ENCODE peak calls at places on chromosomes 12 and 14, in ten cellular contexts. N, G, R, U, Z, V, F, K, P and B are unnamed samples.

GRCh38 chr14:52314521-52315354 is 626 bp downstream of the PTGER2 start:
- DNase-seq in N (peak; percentile 16), G (no peak), R (no peak), U (peak; percentile 45), Z (no peak), V (peak; percentile 47), F (peak; percentile 34), K (peak; percentile 63), P (peak; percentile 34), B (peak; percentile 9)

GRCh38 chr12:127480775-127481314 is 786.1 kb upstream of the TMEM132C start:
- DNase-seq in N (no peak), G (no peak), R (no peak), U (no peak), Z (no peak), V (no peak), F (no peak), K (no peak), P (no peak), B (no peak)

GRCh38 chr12:101877816-101878811 is 734 bp downstream of the DRAM1 start:
- DNase-seq in N (peak; percentile 32), G (no peak), R (peak; percentile 42), U (peak; percentile 36), Z (peak; percentile 45), V (no peak), F (peak; percentile 31), K (peak; percentile 60), P (peak; percentile 32), B (peak; percentile 1)

GRCh38 chr12:107225626-107226025 is 132.3 kb upstream of the CRY1 start:
- DNase-seq in N (no peak), G (no peak), R (no peak), U (no peak), Z (peak; percentile 36), V (no peak), F (peak; percentile 44), K (peak; percentile 47), P (no peak), B (no peak)

GRCh38 chr14:61280526-61281185 is 482 bp downstream of the TMEM30B start:
- DNase-seq in N (peak; percentile 79), G (no peak), R (peak; percentile 55), U (peak; percentile 78), Z (peak; percentile 84), V (peak; percentile 15), F (peak; percentile 36), K (peak; percentile 78), P (peak; percentile 74), B (peak; percentile 39)

GRCh38 chr12:57459750-57460400 is at the start of gene GLI1:
- DNase-seq in N (no peak), G (no peak), R (no peak), U (no peak), Z (peak; percentile 59), V (peak; percentile 38), F (no peak), K (no peak), P (no peak), B (no peak)

GRCh38 chr12:870378-870777 is 79.1 kb downstream of the RAD52 start:
- DNase-seq in N (no peak), G (no peak), R (no peak), U (no peak), Z (no peak), V (no peak), F (no peak), K (no peak), P (no peak), B (no peak)

GRCh38 chr12:132162508-132163031 is 18.3 kb downstream of the NOC4L start:
- DNase-seq in N (no peak), G (no peak), R (no peak), U (no peak), Z (no peak), V (no peak), F (peak; percentile 76), K (peak; percentile 79), P (no peak), B (no peak)

GRCh38 chr12:85468356-85469157 is 188.5 kb downstream of the ALX1 start:
- DNase-seq in N (peak; percentile 44), G (no peak), R (peak; percentile 58), U (peak; percentile 59), Z (peak; percentile 78), V (peak; percentile 37), F (peak; percentile 80), K (peak; percentile 78), P (peak; percentile 27), B (peak; percentile 50)

GRCh38 chr12:100688451-100688864 is 106.1 kb upstream of the ANO4 start:
- DNase-seq in N (no peak), G (no peak), R (no peak), U (no peak), Z (no peak), V (no peak), F (no peak), K (no peak), P (no peak), B (no peak)

GRCh38 chr14:79093542-79093941 is 923.4 kb downstream of the NRXN3 start:
- DNase-seq in N (no peak), G (no peak), R (no peak), U (no peak), Z (no peak), V (no peak), F (no peak), K (no peak), P (no peak), B (no peak)

GRCh38 chr14:100818221-100818699 is 7.7 kb upstream of the MEG3 start:
- DNase-seq in N (peak; percentile 56), G (no peak), R (no peak), U (no peak), Z (no peak), V (no peak), F (no peak), K (no peak), P (no peak), B (no peak)

GRCh38 chr12:12338528-12339168 is 11.4 kb downstream of the MANSC1 start:
- DNase-seq in N (no peak), G (no peak), R (no peak), U (no peak), Z (no peak), V (no peak), F (peak; percentile 70), K (peak; percentile 35), P (no peak), B (no peak)

GRCh38 chr14:51676549-51676948 is 24.8 kb downstream of the FRMD6 start:
- DNase-seq in N (no peak), G (no peak), R (no peak), U (no peak), Z (no peak), V (no peak), F (peak; percentile 43), K (no peak), P (no peak), B (no peak)

GRCh38 chr12:48159976-48160525 is 2.7 kb upstream of the ASB8 start:
- DNase-seq in N (no peak), G (no peak), R (no peak), U (no peak), Z (no peak), V (no peak), F (peak; percentile 66), K (peak; percentile 15), P (no peak), B (no peak)

GRCh38 chr14:57865450-57866198 is at the start of gene SLC35F4:
- DNase-seq in N (peak; percentile 40), G (peak; percentile 39), R (no peak), U (no peak), Z (no peak), V (peak; percentile 8), F (peak; percentile 11), K (peak; percentile 29), P (no peak), B (peak; percentile 42)

GRCh38 chr12:7108042-7108927 is 729 bp downstream of the C1RL start:
- DNase-seq in N (peak; percentile 85), G (no peak), R (peak; percentile 75), U (peak; percentile 80), Z (peak; percentile 90), V (no peak), F (peak; percentile 68), K (peak; percentile 92), P (peak; percentile 79), B (peak; percentile 8)

GRCh38 chr12:46382974-46383653 is 10.5 kb upstream of the SLC38A2 start:
- DNase-seq in N (peak; percentile 97), G (peak; percentile 95), R (peak; percentile 98), U (peak; percentile 97), Z (peak; percentile 98), V (peak; percentile 97), F (peak; percentile 97), K (peak; percentile 99), P (peak; percentile 98), B (peak; percentile 79)
- TF ChIP-seq CTCF in N (no peak), G (no peak), R (peak; percentile 31), U (no peak), Z (peak; percentile 36), V (no peak), F (peak; percentile 0), K (no peak), P (peak; percentile 5), B (peak; percentile 29)

DNA sequence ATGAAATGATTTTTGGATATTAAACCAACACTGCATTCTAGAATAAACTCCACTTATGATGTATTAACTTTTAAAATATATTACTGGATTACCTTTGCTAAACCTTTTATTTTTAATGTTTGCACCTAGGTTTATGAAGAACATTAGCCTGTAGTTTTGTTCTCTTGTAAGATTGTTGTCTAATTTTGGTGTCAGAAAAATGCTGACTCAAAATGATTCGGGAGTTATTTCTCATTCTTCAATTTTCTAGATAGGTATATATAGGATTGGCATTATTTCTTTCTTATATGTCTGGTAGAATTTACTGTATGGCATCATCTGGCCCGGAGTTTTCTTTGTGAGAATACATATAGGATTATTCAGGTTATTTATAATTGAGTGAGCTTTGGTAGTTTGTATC is 54.6 kb downstream of the MAP4K5 start:
- DNase-seq in N (no peak), G (no peak), R (no peak), U (no peak), Z (no peak), V (no peak), F (no peak), K (no peak), P (no peak), B (no peak)
- TF ChIP-seq CTCF in N (no peak), G (no peak), R (no peak), U (no peak), Z (no peak), V (no peak), F (no peak), K (no peak), P (no peak), B (no peak)

GRCh38 chr12:104680070-104680469 is 223.3 kb downstream of the CHST11 start:
- DNase-seq in N (no peak), G (no peak), R (no peak), U (no peak), Z (peak; percentile 50), V (peak; percentile 31), F (no peak), K (peak; percentile 51), P (no peak), B (no peak)
- TF ChIP-seq CTCF in N (no peak), G (no peak), R (peak; percentile 17), U (no peak), Z (peak; percentile 33), V (peak; percentile 67), F (peak; percentile 21), K (no peak), P (no peak), B (peak; percentile 36)

GRCh38 chr12:44476683-44477082 is 399.4 kb downstream of the NELL2 start:
- DNase-seq in N (no peak), G (no peak), R (no peak), U (no peak), Z (no peak), V (no peak), F (no peak), K (no peak), P (no peak), B (no peak)
- TF ChIP-seq CTCF in N (no peak), G (no peak), R (no peak), U (no peak), Z (no peak), V (no peak), F (no peak), K (no peak), P (no peak), B (no peak)